ENCODE peak calls at places on chromosomes 12 and 14, in seven cellular contexts. C is neural crest cell; O is A549; T is activated CD4-positive, alpha-beta T cell treated with anti-CD3 and anti-CD28 coated beads for 1 hour; Z is fibroblast of mammary gland; G is hepatocyte; E is lower leg skin. Y is an unnamed sample.

GRCh38 chr12:27810756-27811155 is 30.7 kb upstream of the MANSC4 start:
- DNase-seq in T (no peak), E (no peak), G (no peak), Z (no peak), C (no peak), O (no peak), Y (no peak)

GRCh38 chr14:24473211-24473610 is 30.6 kb upstream of the SDR39U1 start:
- DNase-seq in Z (no peak), E (no peak), T (no peak), G (no peak), O (no peak), C (no peak), Y (no peak)

GRCh38 chr14:102196436-102197230 is 56.9 kb downstream of the WDR20 start:
- DNase-seq in G (no peak), Z (no peak), T (no peak), C (no peak), E (no peak), O (no peak), Y (no peak)

GRCh38 chr12:122994140-122994675 is 13.7 kb downstream of the ARL6IP4 start:
- DNase-seq in O (no peak), Z (no peak), T (no peak), G (no peak), C (no peak), E (no peak), Y (no peak)

GRCh38 chr12:68336754-68337343 is 4.7 kb upstream of the MDM1 start:
- DNase-seq in E (no peak), Z (no peak), G (no peak), O (no peak), T (no peak), C (no peak), Y (no peak)

GRCh38 chr12:84793558-84794367 is 118.8 kb downstream of the SLC6A15 start:
- DNase-seq in G (no peak), Z (peak), T (no peak), O (no peak), C (no peak), E (peak), Y (no peak)

GRCh38 chr14:60657609-60657983 is 8.3 kb upstream of the SIX1 start:
- DNase-seq in G (peak), Z (no peak), T (no peak), O (no peak), C (no peak), E (no peak), Y (no peak)

GRCh38 chr12:120223458-120224303 is 22.8 kb upstream of the RPLP0 start:
- DNase-seq in Z (no peak), T (no peak), G (no peak), C (no peak), E (no peak), O (no peak), Y (no peak)

GRCh38 chr14:21268612-21269251 is 510 bp downstream of the HNRNPC start:
- DNase-seq in G (peak), O (no peak), T (no peak), C (peak), Z (peak), E (no peak), Y (peak)

GRCh38 chr12:85572956-85573355 is 263.3 kb downstream of the RASSF9 start:
- DNase-seq in C (no peak), E (no peak), T (no peak), Z (no peak), O (no peak), G (no peak), Y (no peak)

GRCh38 chr12:59973515-59973914 is 377.7 kb downstream of the SLC16A7 start:
- DNase-seq in C (no peak), O (no peak), G (no peak), T (no peak), Z (peak), E (no peak), Y (no peak)

GRCh38 chr12:116317986-116318737 is 40.7 kb upstream of the MED13L start:
- DNase-seq in G (no peak), E (no peak), Z (no peak), T (no peak), O (no peak), C (no peak), Y (no peak)

GRCh38 chr14:58637040-58637390 is 747 bp upstream of the DACT1 start:
- DNase-seq in C (no peak), T (peak), G (peak), O (no peak), Z (peak), E (peak), Y (peak)

GRCh38 chr12:94265966-94266365 is 117.6 kb downstream of the PLXNC1 start:
- DNase-seq in G (no peak), T (no peak), O (no peak), Z (no peak), C (no peak), E (no peak), Y (no peak)

Y was measured in heart right ventricle.